ENCODE peak calls at places on chromosomes 11 and 22, in four cellular contexts. R, U, T and O are unnamed samples.

GRCh38 chr11:114061053-114062049 is 1.8 kb downstream of the ZBTB16 start:
- DNase-seq in R (no peak), U (no peak), T (no peak), O (peak)

GRCh38 chr11:102757823-102758549 is 22.4 kb downstream of the MMP10 start:
- DNase-seq in R (no peak), T (no peak), U (no peak), O (no peak)

GRCh38 chr22:41822289-41823057 is 10.4 kb upstream of the SREBF2 start:
- DNase-seq in R (peak), U (peak), T (peak), O (peak)

GRCh38 chr11:16739326-16739875 is 954 bp downstream of the C11orf58 start:
- DNase-seq in T (no peak), R (no peak), U (no peak), O (peak)

GRCh38 chr11:118618115-118618990 is 10.9 kb downstream of the PHLDB1 start:
- DNase-seq in R (no peak), T (no peak), U (no peak), O (no peak)

GRCh38 chr22:44108806-44109385 is 71.8 kb upstream of the PARVG start:
- DNase-seq in R (no peak), T (no peak), U (no peak), O (no peak)

GRCh38 chr22:41501209-41501608 is 32.3 kb downstream of the ACO2 start:
- DNase-seq in R (peak), T (no peak), U (peak), O (peak)

GRCh38 chr22:35301370-35301874 is 1.7 kb downstream of the TOM1 start:
- DNase-seq in R (peak), T (peak), U (no peak), O (peak)

GRCh38 chr22:22942511-22943329 is 55.1 kb downstream of the IGLL5 start:
- DNase-seq in U (peak), T (peak), R (peak), O (peak)

GRCh38 chr22:27433585-27434190 is 367.9 kb downstream of the MN1 start:
- DNase-seq in R (no peak), U (no peak), T (no peak), O (no peak)

GRCh38 chr11:70233511-70233919 is 30.4 kb downstream of the FADD start:
- DNase-seq in T (peak), U (no peak), R (peak), O (no peak)

GRCh38 chr11:87889126-87889525 is 286.1 kb downstream of the RAB38 start:
- DNase-seq in T (no peak), U (no peak), R (no peak), O (no peak)

GRCh38 chr11:59802639-59803176 is 7.9 kb downstream of the MRPL16 start:
- DNase-seq in U (no peak), R (peak), T (peak), O (peak)

GRCh38 chr11:808427-809286 is 1.1 kb upstream of the RPLP2 start:
- DNase-seq in R (peak), T (peak), U (no peak), O (no peak)

GRCh38 chr11:43573233-43573632 is 107.3 kb upstream of the HSD17B12 start:
- DNase-seq in T (peak), R (peak), U (no peak), O (peak)

GRCh38 chr11:119491753-119492455 is 68.9 kb upstream of the THY1 start:
- DNase-seq in R (no peak), T (no peak), U (no peak), O (peak)

GRCh38 chr11:61480936-61481335 is 27.6 kb upstream of the LRRC10B start:
- DNase-seq in U (no peak), T (no peak), R (no peak), O (peak)

GRCh38 chr11:279966-280761 is 2.0 kb downstream of the NLRP6 start:
- DNase-seq in T (no peak), R (no peak), U (no peak), O (peak)

GRCh38 chr11:119347940-119348339 is 1.4 kb upstream of the MFRP start:
- DNase-seq in U (no peak), R (no peak), T (no peak), O (no peak)

GRCh38 chr11:2923446-2924375 is 5.5 kb downstream of the PHLDA2 start:
- DNase-seq in U (no peak), R (no peak), T (no peak), O (no peak)

GRCh38 chr11:94732617-94733292 is 35.4 kb upstream of the AMOTL1 start:
- DNase-seq in U (no peak), T (no peak), R (no peak), O (no peak)

GRCh38 chr11:20387262-20388095 is at the start of gene PRMT3:
- DNase-seq in T (peak), U (peak), R (peak), O (peak)

GRCh38 chr11:6855971-6856542 is 6.8 kb upstream of the OR10A2 start:
- DNase-seq in R (no peak), T (no peak), U (no peak), O (no peak)

GRCh38 chr22:46546466-46547178 is 9.2 kb upstream of the CELSR1 start:
- DNase-seq in R (no peak), T (no peak), U (no peak), O (no peak)

GRCh38 chr11:1565904-1566247 is 6.2 kb downstream of the DUSP8 start:
- DNase-seq in R (no peak), T (no peak), U (no peak), O (no peak)

GRCh38 chr11:4032097-4032496 is 62.5 kb upstream of the RRM1 start:
- DNase-seq in T (no peak), U (no peak), R (no peak), O (no peak)

GRCh38 chr11:13016415-13016814 is 7.3 kb downstream of the RASSF10 start:
- DNase-seq in U (no peak), R (no peak), T (no peak), O (no peak)

DNA sequence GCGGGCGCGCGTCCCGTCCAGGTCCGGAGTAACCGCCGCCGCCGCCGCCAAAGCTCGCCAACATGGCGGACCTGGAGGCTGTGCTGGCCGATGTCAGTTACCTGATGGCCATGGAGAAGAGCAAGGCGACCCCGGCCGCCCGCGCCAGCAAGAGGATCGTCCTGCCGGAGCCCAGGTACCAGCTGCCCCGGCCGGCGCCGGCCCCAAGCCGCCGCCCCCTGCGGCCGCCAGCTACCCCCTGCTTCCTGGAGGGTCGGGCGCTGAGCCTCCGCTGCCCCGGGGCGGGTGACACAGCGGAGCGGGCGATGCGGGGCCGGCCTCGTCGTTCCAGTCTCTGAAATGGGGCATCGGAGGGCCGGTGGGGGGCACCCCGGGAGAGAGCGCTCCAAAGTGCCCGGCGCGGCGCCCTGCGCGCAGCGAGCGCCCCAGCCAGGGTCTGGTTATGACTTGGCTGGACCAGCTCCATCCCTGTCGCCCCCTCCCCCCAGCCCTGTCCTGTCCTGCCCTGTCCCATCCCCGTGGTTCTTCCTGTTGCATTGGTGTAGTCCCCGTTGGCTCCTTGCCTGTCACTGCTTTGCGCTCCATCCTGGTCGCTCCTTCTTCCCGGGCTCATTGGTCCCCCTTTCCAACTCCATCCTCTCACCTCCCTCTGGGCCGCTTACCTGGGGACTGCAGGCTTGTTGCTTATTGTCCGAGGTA is 653 bp downstream of the GRK3 start:
- DNase-seq in R (no peak), T (no peak), U (no peak), O (peak)
- TF ChIP-seq EZH2 in R (no peak), T (no peak), U (no peak), O (no peak)

GRCh38 chr11:32136654-32137053 is 45.8 kb downstream of the RCN1 start:
- DNase-seq in R (no peak), T (peak), U (no peak), O (no peak)

GRCh38 chr11:32140121-32140520 is 49.2 kb downstream of the RCN1 start:
- DNase-seq in T (no peak), U (no peak), R (no peak), O (no peak)

GRCh38 chr11:32137869-32138268 is 47.0 kb downstream of the RCN1 start:
- DNase-seq in R (no peak), T (no peak), U (peak), O (no peak)

GRCh38 chr11:32138902-32139301 is 48.0 kb downstream of the RCN1 start:
- DNase-seq in U (no peak), R (no peak), T (no peak), O (no peak)

GRCh38 chr11:32137263-32137662 is 46.4 kb downstream of the RCN1 start:
- DNase-seq in U (no peak), R (no peak), T (no peak), O (no peak)
- TF ChIP-seq JUNB in U (no peak), R (no peak), T (no peak), O (no peak)

GRCh38 chr11:67095214-67095507 is 23.9 kb upstream of the KDM2A start:
- DNase-seq in U (no peak), T (no peak), R (no peak), O (no peak)

GRCh38 chr11:67102664-67103063 is 16.4 kb upstream of the KDM2A start:
- DNase-seq in U (no peak), T (no peak), R (no peak), O (no peak)

GRCh38 chr11:67098799-67099198 is 20.3 kb upstream of the KDM2A start:
- DNase-seq in R (no peak), T (no peak), U (no peak), O (no peak)

GRCh38 chr11:67099841-67100324 is 19.2 kb upstream of the KDM2A start:
- DNase-seq in T (no peak), R (no peak), U (peak), O (no peak)
- TF ChIP-seq EZH2 in T (no peak), R (no peak), U (no peak), O (no peak)

GRCh38 chr11:134155946-134156865 is 67.6 kb downstream of the NCAPD3 start:
- DNase-seq in U (no peak), R (no peak), T (no peak), O (no peak)

GRCh38 chr11:134155456-134155855 is 68.3 kb downstream of the NCAPD3 start:
- DNase-seq in U (no peak), R (no peak), T (no peak), O (no peak)

GRCh38 chr11:134153147-134153905 is 70.4 kb downstream of the NCAPD3 start:
- DNase-seq in T (no peak), U (no peak), R (no peak), O (no peak)

GRCh38 chr11:134152692-134153091 is 71.1 kb downstream of the NCAPD3 start:
- DNase-seq in T (no peak), R (no peak), U (no peak), O (no peak)

GRCh38 chr11:134154441-134154840 is 69.3 kb downstream of the NCAPD3 start:
- DNase-seq in U (no peak), R (no peak), T (no peak), O (no peak)
- TF ChIP-seq JUNB in U (no peak), R (no peak), T (no peak), O (no peak)